ENCODE peak calls at places on chromosomes 3 and 15, in four cellular contexts. E, V, U and J are unnamed samples.
A peak's percentile ranks its signal among the peaks of the same experiment; 100 is the strongest.

GRCh38 chr15:31102049-31102321 is 460 bp upstream of the TRPM1 start:
- DNase-seq in V (no peak), U (no peak), E (no peak), J (no peak)

GRCh38 chr3:168517514-168518071 is 421.9 kb upstream of the GOLIM4 start:
- DNase-seq in E (no peak), U (no peak), V (no peak), J (no peak)

GRCh38 chr3:16288664-16289063 is 23.7 kb downstream of the OXNAD1 start:
- DNase-seq in E (no peak), V (no peak), U (no peak), J (no peak)

GRCh38 chr3:42501321-42501680 is 1.1 kb upstream of the VIPR1 start:
- DNase-seq in V (no peak), U (no peak), E (no peak), J (no peak)

GRCh38 chr15:57500979-57501576 is 90.6 kb upstream of the MYZAP start:
- DNase-seq in V (peak; percentile 70), E (peak; percentile 33), U (no peak), J (no peak)

GRCh38 chr3:38009807-38010591 is 19.4 kb downstream of the VILL start:
- DNase-seq in V (no peak), U (peak; percentile 58), E (no peak), J (no peak)

GRCh38 chr3:46665763-46666470 is 27.6 kb downstream of the ALS2CL start:
- DNase-seq in U (peak; percentile 41), E (no peak), V (no peak), J (no peak)

GRCh38 chr15:69713726-69714559 is 261.3 kb downstream of the RPLP1 start:
- DNase-seq in V (no peak), E (no peak), U (no peak), J (no peak)

GRCh38 chr3:58564456-58565160 is 12.6 kb downstream of the FAM107A start:
- DNase-seq in V (peak; percentile 85), U (peak; percentile 11), E (peak; percentile 90), J (peak; percentile 68)

GRCh38 chr3:157611176-157611575 is 108.0 kb upstream of the VEPH1 start:
- DNase-seq in U (no peak), V (no peak), E (no peak), J (no peak)

GRCh38 chr15:49315543-49315942 is 107.5 kb upstream of the FGF7 start:
- DNase-seq in E (no peak), U (no peak), V (no peak), J (no peak)

GRCh38 chr3:133942761-133943535 is 47.3 kb upstream of the RAB6B start:
- DNase-seq in U (no peak), E (no peak), V (no peak), J (no peak)

GRCh38 chr3:48405971-48406370 is 23.9 kb downstream of the PLXNB1 start:
- DNase-seq in U (no peak), E (no peak), V (no peak), J (no peak)

GRCh38 chr3:48151807-48152427 is 36.3 kb downstream of the CDC25A start:
- DNase-seq in U (no peak), V (peak; percentile 20), E (no peak), J (no peak)